ENCODE peak calls at places on chromosomes 2 and 18, in five cellular contexts. O is CD4-positive, alpha-beta T cell; X is small intestine; E is CD8-positive, alpha-beta memory T cell; W is heart right ventricle. Q is an unnamed sample. For H3K27me3, the result is how much of the 10 kb centered on the place peaks cover.

GRCh38 chr2:12589802-12590320 is 126.9 kb upstream of the TRIB2 start:
- DNase-seq in O (no peak), X (no peak), E (no peak), W (no peak), Q (no peak)

GRCh38 chr2:224650815-224651439 is 65.2 kb downstream of the CCDC195 start:
- DNase-seq in O (no peak), X (peak), E (no peak), W (no peak), Q (peak)

GRCh38 chr2:11060376-11061169 is 94.7 kb upstream of the SLC66A3 start:
- DNase-seq in O (no peak), X (no peak), E (no peak), W (no peak), Q (no peak)

GRCh38 chr2:78077637-78078036 is 555.5 kb upstream of the LRRTM4 start:
- DNase-seq in O (no peak), X (no peak), E (no peak), W (no peak), Q (no peak)

GRCh38 chr18:74457043-74457742 is at the start of gene DIPK1C:
- DNase-seq in O (no peak), X (no peak), E (no peak), W (peak), Q (no peak)

GRCh38 chr18:21448301-21448700 is 152.2 kb downstream of the ESCO1 start:
- DNase-seq in O (no peak), X (no peak), E (no peak), W (no peak), Q (no peak)

GRCh38 chr2:209305746-209306196 is 118.1 kb upstream of the MAP2 start:
- DNase-seq in O (no peak), X (no peak), E (no peak), W (no peak), Q (no peak)

GRCh38 chr2:104849618-104850097 is 4.3 kb upstream of the POU3F3 start:
- DNase-seq in O (peak), X (peak), E (no peak), W (peak), Q (peak)

GRCh38 chr18:13500227-13500865 is 226.0 kb downstream of the FAM210A start:
- DNase-seq in O (no peak), X (no peak), E (no peak), W (peak), Q (no peak)

GRCh38 chr2:185044323-185044874 is 446.1 kb downstream of the ZNF804A start:
- DNase-seq in O (no peak), X (no peak), E (no peak), W (no peak), Q (no peak)

GRCh38 chr2:174745142-174745541 is 19.1 kb downstream of the CHRNA1 start:
- DNase-seq in O (no peak), X (no peak), E (no peak), W (no peak), Q (no peak)

GRCh38 chr2:189858301-189858700 is 74.1 kb downstream of the PMS1 start:
- DNase-seq in O (no peak), X (no peak), E (no peak), W (no peak), Q (no peak)

GRCh38 chr2:88159955-88160415 is 10.2 kb upstream of the THNSL2 start:
- DNase-seq in O (peak), X (peak), E (peak), W (no peak), Q (peak)

GRCh38 chr2:98463551-98463971 is 18.9 kb downstream of the INPP4A start:
- DNase-seq in O (no peak), X (no peak), E (no peak), W (no peak), Q (peak)

GRCh38 chr2:5195636-5196035 is 496.5 kb upstream of the SOX11 start:
- DNase-seq in O (no peak), X (no peak), E (no peak), W (no peak), Q (no peak)

GRCh38 chr2:152558174-152559091 is 158.8 kb downstream of the PRPF40A start:
- DNase-seq in O (no peak), X (no peak), E (no peak), W (no peak), Q (no peak)

GRCh38 chr2:207149253-207150213 is 16.2 kb downstream of the KLF7 start:
- DNase-seq in O (no peak), X (no peak), E (no peak), W (peak), Q (peak)

GRCh38 chr18:33751613-33752221 is 173.7 kb downstream of the ASXL3 start:
- DNase-seq in O (no peak), X (peak), E (no peak), W (no peak), Q (peak)

GRCh38 chr2:24985406-24985805 is 13.7 kb upstream of the DNAJC27 start:
- DNase-seq in O (no peak), X (no peak), E (no peak), W (no peak), Q (no peak)

GRCh38 chr2:216690451-216691209 is 4.7 kb downstream of the IGFBP5 start:
- DNase-seq in O (no peak), X (no peak), E (no peak), W (no peak), Q (no peak)

GRCh38 chr2:219739866-219740440 is 112.5 kb downstream of the SLC4A3 start:
- DNase-seq in O (no peak), X (no peak), E (no peak), W (no peak), Q (no peak)

GRCh38 chr2:191571163-191571769 is 106.7 kb upstream of the NABP1 start:
- DNase-seq in O (peak), X (peak), E (no peak), W (no peak), Q (peak)

GRCh38 chr2:61750624-61751023 is 103.2 kb downstream of the FAM161A start:
- DNase-seq in O (no peak), X (no peak), E (no peak), W (no peak), Q (no peak)

GRCh38 chr2:178194600-178195389 is 483 bp downstream of the OSBPL6 start:
- DNase-seq in O (no peak), X (peak), E (no peak), W (peak), Q (peak)

GRCh38 chr18:79853993-79854364 is 56.2 kb downstream of the KCNG2 start:
- DNase-seq in O (no peak), X (no peak), E (no peak), W (no peak), Q (no peak)
- H3K27ac ChIP-seq in O (no peak), X (no peak), E (no peak), W (no peak), Q (no peak)

GRCh38 chr2:222241471-222241870 is 57.3 kb downstream of the PAX3 start:
- DNase-seq in O (no peak), X (no peak), E (no peak), W (no peak), Q (no peak)
- H3K27me3 ChIP-seq in O (under half), X (under half), E (under half), W (under half), Q (under half)

DNA sequence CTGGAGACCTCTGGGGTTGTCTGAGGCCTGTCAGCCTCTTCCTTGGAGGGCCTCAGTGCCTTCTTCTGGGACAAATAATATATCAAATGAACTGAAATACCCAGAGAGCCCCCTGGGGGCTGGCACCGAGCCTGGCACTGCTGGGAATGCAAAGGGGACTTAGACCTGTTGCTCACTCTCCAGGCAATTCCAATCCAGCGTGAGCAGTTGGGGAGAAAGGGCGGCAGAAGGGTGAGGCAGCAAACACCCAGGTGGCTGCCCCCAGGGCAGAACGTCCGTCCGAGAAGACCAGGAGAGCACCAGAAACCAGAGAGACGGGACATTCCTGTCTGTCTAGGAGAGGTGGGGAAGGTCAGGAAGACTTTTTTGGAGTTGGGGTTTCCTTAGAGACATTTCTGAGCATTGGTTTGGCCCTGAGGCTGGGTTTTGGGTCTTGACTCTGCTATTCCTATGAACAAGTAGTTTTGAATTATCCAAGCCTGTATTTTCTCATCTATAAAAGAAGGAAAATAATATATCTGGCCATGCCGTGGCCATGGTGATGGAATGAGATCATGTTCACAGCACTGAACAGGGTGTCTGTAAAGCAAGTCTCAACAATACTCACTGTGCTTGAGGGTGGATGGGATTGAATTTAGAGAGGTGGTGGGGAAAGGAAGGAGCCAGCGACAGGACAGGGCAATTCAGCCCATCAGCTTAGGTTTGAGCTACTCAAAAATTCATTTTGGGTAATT is 44.3 kb upstream of the ZBTB7C start:
- DNase-seq in O (no peak), X (peak), E (no peak), W (no peak), Q (no peak)
- H3K27ac ChIP-seq in O (no peak), X (peak), E (no peak), W (no peak), Q (no peak)

GRCh38 chr18:25055076-25055475 is 296.9 kb downstream of the ZNF521 start:
- DNase-seq in O (no peak), X (no peak), E (no peak), W (no peak), Q (no peak)
- H3K27me3 ChIP-seq in O (under half), X (under half), E (under half), W (under half), Q (under half)

GRCh38 chr18:45726603-45727002 is 2.6 kb downstream of the SLC14A1 start:
- DNase-seq in O (no peak), X (no peak), E (no peak), W (no peak), Q (no peak)
- H3K27ac ChIP-seq in O (no peak), X (no peak), E (no peak), W (no peak), Q (no peak)

GRCh38 chr18:79548077-79548450 is 131.5 kb upstream of the CTDP1 start:
- DNase-seq in O (no peak), X (no peak), E (no peak), W (no peak), Q (no peak)
- H3K27me3 ChIP-seq in O (under half), X (under half), E (under half), W (under half), Q (under half)

GRCh38 chr18:76459312-76459686 is 35.7 kb downstream of the ZNF516 start:
- DNase-seq in O (no peak), X (no peak), E (no peak), W (no peak), Q (no peak)
- H3K27ac ChIP-seq in O (no peak), X (peak), E (no peak), W (peak), Q (no peak)

GRCh38 chr18:22627506-22627905 is 209.8 kb upstream of the CTAGE1 start:
- DNase-seq in O (no peak), X (no peak), E (no peak), W (no peak), Q (no peak)

GRCh38 chr18:22625406-22625805 is 207.7 kb upstream of the CTAGE1 start:
- DNase-seq in O (no peak), X (no peak), E (no peak), W (no peak), Q (no peak)

GRCh38 chr18:22626771-22627170 is 209.1 kb upstream of the CTAGE1 start:
- DNase-seq in O (no peak), X (no peak), E (no peak), W (no peak), Q (no peak)

GRCh38 chr18:22630980-22631379 is 213.3 kb upstream of the CTAGE1 start:
- DNase-seq in O (no peak), X (no peak), E (no peak), W (no peak), Q (no peak)

DNA sequence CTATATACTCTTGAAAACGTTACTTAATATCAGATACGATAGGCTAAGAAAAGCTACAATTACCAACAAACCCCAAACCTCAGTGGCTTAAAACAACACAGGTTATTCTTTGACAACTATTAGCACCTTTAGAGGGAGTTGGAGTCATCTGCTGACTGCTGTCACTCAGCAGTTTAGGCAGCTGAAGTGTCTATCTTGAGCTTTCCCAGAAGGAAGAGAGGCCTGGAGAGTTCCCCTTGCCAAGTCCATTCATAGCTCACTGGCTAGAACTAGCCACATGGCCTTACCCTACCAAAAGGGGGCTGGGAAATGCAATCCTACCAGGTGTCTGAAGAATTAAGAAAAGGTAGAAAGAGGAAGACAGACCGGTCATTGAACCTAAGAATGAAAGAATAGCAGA is 211.1 kb upstream of the CTAGE1 start:
- DNase-seq in O (no peak), X (no peak), E (no peak), W (no peak), Q (no peak)
- H3K27me3 ChIP-seq in O (under half), X (under half), E (under half), W (under half), Q (under half)

GRCh38 chr18:10856146-10856545 is 293.2 kb downstream of the PIEZO2 start:
- DNase-seq in O (no peak), X (no peak), E (no peak), W (no peak), Q (no peak)

GRCh38 chr18:10852610-10853303 is 296.6 kb downstream of the PIEZO2 start:
- DNase-seq in O (no peak), X (no peak), E (no peak), W (no peak), Q (no peak)

GRCh38 chr18:10850216-10850615 is 299.2 kb downstream of the PIEZO2 start:
- DNase-seq in O (no peak), X (no peak), E (no peak), W (no peak), Q (peak)

GRCh38 chr18:10851824-10852225 is 297.5 kb downstream of the PIEZO2 start:
- DNase-seq in O (no peak), X (peak), E (no peak), W (no peak), Q (peak)

DNA sequence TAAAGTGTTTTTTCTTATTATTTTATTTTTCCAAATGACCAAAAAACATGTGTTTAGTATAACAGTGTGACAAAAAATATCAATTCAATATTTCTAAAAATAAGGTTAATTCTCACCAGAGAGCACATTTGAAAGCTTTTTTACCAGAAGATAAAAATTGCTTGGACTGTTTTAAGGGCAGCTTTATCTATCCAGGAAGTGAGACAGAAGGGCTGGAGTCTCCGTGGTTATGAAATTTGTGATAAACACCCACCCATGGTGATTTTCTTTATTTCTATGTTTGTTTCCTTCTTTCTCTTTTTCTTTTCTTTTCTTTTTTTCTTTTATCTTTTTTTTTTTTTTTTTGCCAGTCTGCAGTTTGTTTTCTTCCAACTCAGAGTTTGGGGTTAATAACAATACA is 298.5 kb downstream of the PIEZO2 start:
- DNase-seq in O (no peak), X (no peak), E (no peak), W (no peak), Q (no peak)
- H3K27ac ChIP-seq in O (no peak), X (no peak), E (no peak), W (no peak), Q (no peak)